ENCODE peak calls at places on chromosomes 12 and 14, in four cellular contexts. J is IMR-90, G is GM12878, E is K562. W is an unnamed sample.
A peak's percentile ranks its signal among the peaks of the same experiment; 100 is the strongest.

GRCh38 chr12:113949321-113950305 is 16.5 kb downstream of the RBM19 start:
- DNase-seq in G (no peak), J (no peak), E (no peak), W (no peak)

GRCh38 chr12:129109174-129110001 is 256.1 kb downstream of the GLT1D1 start:
- DNase-seq in E (peak; percentile 80), G (no peak), J (no peak), W (no peak)

GRCh38 chr12:93390565-93391297 is 13.0 kb downstream of the NUDT4 start:
- DNase-seq in J (no peak), E (no peak), G (no peak), W (no peak)

GRCh38 chr12:122721057-122721545 is 4.5 kb upstream of the HCAR3 start:
- DNase-seq in J (no peak), E (no peak), G (peak; percentile 67), W (peak; percentile 47)

GRCh38 chr14:101184104-101184455 is 280.6 kb upstream of the RTL1 start:
- DNase-seq in G (no peak), E (no peak), J (no peak), W (no peak)

GRCh38 chr12:67910360-67911292 is 78.6 kb upstream of the IFNG-AS1 start:
- DNase-seq in E (no peak), G (no peak), J (peak; percentile 95), W (no peak)

GRCh38 chr14:55689971-55690871 is 110.2 kb downstream of the KTN1 start:
- DNase-seq in E (no peak), G (no peak), J (no peak), W (peak; percentile 73)

GRCh38 chr12:109223211-109223610 is 85.9 kb downstream of the FOXN4 start:
- DNase-seq in G (no peak), J (no peak), E (no peak), W (no peak)

GRCh38 chr12:30975581-30975980 is 49.0 kb downstream of the TSPAN11 start:
- DNase-seq in E (no peak), G (no peak), J (no peak), W (no peak)

GRCh38 chr12:91317324-91317723 is 134.7 kb upstream of the DCN start:
- DNase-seq in E (no peak), J (no peak), G (no peak), W (no peak)

GRCh38 chr12:71752887-71753286 is 1.8 kb upstream of the RAB21 start:
- DNase-seq in J (no peak), E (peak; percentile 85), G (no peak), W (no peak)

GRCh38 chr12:123034865-123035264 is 54.4 kb downstream of the ARL6IP4 start:
- DNase-seq in J (peak; percentile 82), G (no peak), E (peak; percentile 26), W (no peak)

GRCh38 chr14:77485901-77486678 is 12.5 kb downstream of the ISM2 start:
- DNase-seq in G (no peak), E (no peak), J (peak; percentile 88), W (no peak)

GRCh38 chr12:30646821-30647220 is 48.8 kb downstream of the IPO8 start:
- DNase-seq in J (no peak), G (no peak), E (no peak), W (peak; percentile 77)

GRCh38 chr12:29614926-29615325 is 117.4 kb upstream of the OVCH1 start:
- DNase-seq in J (no peak), G (no peak), E (no peak), W (no peak)

GRCh38 chr12:106493531-106493930 is 89.3 kb upstream of the RFX4 start:
- DNase-seq in J (no peak), G (no peak), E (no peak), W (no peak)

GRCh38 chr12:113432976-113433375 is 10.8 kb downstream of the SDSL start:
- DNase-seq in J (no peak), E (no peak), G (no peak), W (no peak)

GRCh38 chr14:84250863-84251262 is 1279.1 kb upstream of the FLRT2 start:
- DNase-seq in E (no peak), J (no peak), G (no peak), W (peak; percentile 94)

GRCh38 chr14:100543471-100544455 is 43.5 kb downstream of the BEGAIN start:
- DNase-seq in E (no peak), J (no peak), G (no peak), W (no peak)

GRCh38 chr12:13941258-13942249 is 39.8 kb downstream of the GRIN2B start:
- DNase-seq in G (no peak), E (peak; percentile 38), J (peak; percentile 0), W (peak; percentile 1)

GRCh38 chr14:51395361-51395849 is 155.4 kb downstream of the TMX1 start:
- DNase-seq in J (peak; percentile 89), E (no peak), G (no peak), W (peak; percentile 91)

GRCh38 chr14:104244221-104245011 is 106.0 kb downstream of the KIF26A start:
- DNase-seq in G (no peak), J (no peak), E (no peak), W (no peak)

DNA sequence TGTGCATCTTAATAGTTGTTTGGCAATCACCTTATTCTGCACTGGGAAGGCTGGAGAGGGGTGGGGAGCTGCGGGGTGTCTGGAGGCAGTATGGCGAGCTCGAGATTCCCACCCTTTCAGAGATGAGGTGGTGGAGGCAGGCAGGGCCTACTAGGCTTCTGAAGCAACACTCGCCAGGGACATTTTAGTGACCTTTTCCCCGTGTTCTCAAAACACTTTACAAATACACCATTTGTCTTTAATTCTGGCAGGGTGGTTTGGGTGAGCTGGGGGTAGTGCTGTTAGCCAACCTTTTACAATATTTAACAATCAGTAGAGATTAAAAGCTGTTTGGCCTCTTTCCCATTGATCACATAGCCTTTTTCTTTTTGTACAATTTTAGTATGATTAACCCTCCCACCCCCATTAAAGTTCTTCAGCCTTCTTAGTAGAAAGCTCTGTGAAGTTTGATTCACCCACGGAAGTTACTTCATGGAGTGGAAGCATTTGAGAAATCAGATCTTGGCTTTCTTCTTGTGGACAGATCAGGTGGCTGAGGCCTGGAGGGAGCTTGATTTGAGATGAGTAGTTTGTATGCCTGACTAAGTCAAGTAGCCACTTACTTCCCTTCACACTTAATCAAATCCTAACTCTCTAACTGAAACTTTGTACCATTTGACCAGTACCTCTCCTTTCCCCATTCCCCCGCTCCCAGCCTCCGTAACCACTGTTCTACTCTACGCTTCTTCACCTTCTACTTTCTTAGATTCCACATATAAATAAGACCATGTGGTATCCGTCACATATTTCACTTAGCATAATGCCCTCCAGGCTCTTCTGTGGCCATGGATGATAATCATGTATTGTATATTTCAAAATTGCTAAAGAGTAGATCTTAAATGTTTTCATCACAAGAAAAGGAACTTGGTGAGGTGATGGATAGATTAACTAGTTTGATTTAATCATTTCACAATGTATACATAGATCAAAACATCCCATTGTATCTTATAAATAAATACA is 41.0 kb downstream of the TRAF3 start:
- DNase-seq in J (peak; percentile 54), E (no peak), G (no peak), W (no peak)
- TF ChIP-seq FOS in J (no peak), E (no peak), G (no peak), W (no peak)

GRCh38 chr14:49449749-49450148 is 136.4 kb downstream of the RPS29 start:
- DNase-seq in G (no peak), J (no peak), E (no peak), W (no peak)
- TF ChIP-seq FOS in G (no peak), J (no peak), E (no peak), W (no peak)

GRCh38 chr14:105422695-105423487 is 3.3 kb downstream of the MTA1 start:
- DNase-seq in J (no peak), G (no peak), E (no peak), W (no peak)

GRCh38 chr14:105423488-105424195 is 4.0 kb downstream of the MTA1 start:
- DNase-seq in G (no peak), E (no peak), J (no peak), W (no peak)

GRCh38 chr14:105426416-105427130 is 6.9 kb downstream of the MTA1 start:
- DNase-seq in E (no peak), G (no peak), J (no peak), W (no peak)

GRCh38 chr14:105425823-105426247 is 6.2 kb downstream of the MTA1 start:
- DNase-seq in J (no peak), E (no peak), G (no peak), W (no peak)

DNA sequence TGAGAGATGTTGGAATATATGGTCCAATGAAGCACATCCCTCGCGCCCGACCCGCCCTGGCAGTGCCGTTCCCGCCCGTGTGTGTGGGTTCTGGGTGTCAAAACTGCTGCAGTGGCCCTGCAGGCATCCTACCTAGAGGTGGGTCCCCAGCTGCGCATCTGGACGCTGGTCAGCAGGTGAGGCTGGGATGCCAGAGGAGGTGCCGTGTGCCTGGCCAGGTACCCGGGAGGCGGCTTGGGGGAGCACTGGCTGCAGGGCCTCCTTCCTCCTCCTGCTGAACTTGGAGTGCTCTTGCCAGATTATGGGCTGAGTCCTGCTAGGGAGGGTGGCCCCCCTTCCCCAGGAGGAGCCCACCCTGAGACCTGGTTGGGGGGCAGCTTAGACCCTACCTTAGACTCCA is 5.2 kb downstream of the MTA1 start:
- DNase-seq in G (no peak), E (no peak), J (no peak), W (no peak)
- TF ChIP-seq FOS in G (no peak), E (no peak), J (no peak), W (no peak)

DNA sequence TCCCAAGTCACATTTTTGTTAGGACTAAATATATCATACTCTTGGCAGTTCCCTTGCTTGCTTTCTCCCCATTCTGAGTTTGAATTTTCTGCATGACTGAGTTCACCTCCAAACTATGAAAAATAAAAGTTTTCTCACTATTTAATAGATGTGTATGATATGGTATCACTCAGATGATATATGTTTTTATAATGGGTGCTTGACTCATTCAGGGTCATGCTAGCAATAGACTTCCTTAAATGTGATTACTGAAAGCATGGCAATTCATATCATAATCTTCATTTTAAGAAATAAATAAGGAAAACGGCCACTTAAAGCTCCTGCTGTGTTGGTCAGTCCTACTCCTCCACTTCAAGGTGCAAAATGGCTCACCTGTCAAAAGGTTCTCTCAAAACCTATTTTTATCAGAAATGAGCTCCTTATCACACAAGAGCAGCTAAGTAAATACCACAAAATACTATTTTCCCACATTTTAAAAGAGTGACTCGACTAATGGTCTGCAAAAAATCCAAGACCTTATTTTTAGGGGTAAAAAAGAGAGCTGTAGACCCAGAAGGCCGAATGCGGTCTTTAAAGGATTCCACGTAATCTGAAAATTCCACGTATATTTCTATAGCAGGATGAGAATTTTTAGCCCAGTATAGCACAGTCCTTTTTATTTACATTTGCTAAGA is 3.9 kb downstream of the C14orf93 start:
- DNase-seq in J (peak; percentile 40), E (peak; percentile 55), G (no peak), W (peak; percentile 45)
- TF ChIP-seq FOS in J (no peak), E (no peak), G (no peak), W (peak; percentile 23)

DNA sequence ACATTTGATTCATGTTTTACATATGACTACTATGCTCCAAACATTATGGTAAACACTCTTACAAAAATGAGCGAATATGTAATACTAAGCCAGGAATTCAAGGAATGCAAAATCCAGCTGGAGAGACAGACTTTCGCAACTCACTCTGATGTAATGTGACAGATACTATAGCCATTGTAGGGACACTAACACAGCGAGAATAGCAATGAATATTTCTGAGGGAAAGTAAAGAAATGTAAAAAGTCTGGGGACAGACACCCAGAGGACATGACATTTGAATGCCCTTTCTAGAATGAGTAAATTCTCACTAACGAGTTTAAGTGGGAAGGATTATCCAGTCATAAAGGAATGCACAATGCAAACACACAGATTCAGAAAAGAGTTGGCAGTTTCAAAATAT is 121.9 kb downstream of the PIK3C2G start:
- DNase-seq in E (no peak), G (no peak), J (peak; percentile 89), W (peak; percentile 46)
- TF ChIP-seq FOS in E (no peak), G (no peak), J (no peak), W (no peak)